ENCODE peak calls at places on chromosomes 4 and X, in six cellular contexts. C is stimulated activated effector memory CD8-positive, alpha-beta T cell treated with anti-CD3 and anti-CD28 coated beads, Interleukin-12 subunit alpha, Interleukin-12 subunit beta, amount 100 ng/mL, for 72 hours; V is activated CD8-positive, alpha-beta memory T cell treated with anti-CD3 and anti-CD28 coated beads for 24 hours; E is endothelial cell; X is sciatic nerve; G is left ventricle myocardium superior. N is an unnamed sample.

GRCh38 chr4:95044204-95044848 is 286.6 kb downstream of the BMPR1B start:
- DNase-seq in V (no peak), E (no peak), C (no peak), X (no peak), G (no peak), N (no peak)

GRCh38 chr4:38832624-38833528 is 23.7 kb downstream of the TLR6 start:
- DNase-seq in E (no peak), V (no peak), X (no peak), G (no peak), C (no peak), N (no peak)

GRCh38 chrX:92260102-92260501 is 480.9 kb downstream of the PCDH11X start:
- DNase-seq in G (no peak), C (no peak), X (no peak), E (no peak), V (no peak), N (no peak)

GRCh38 chr4:104983615-104984179 is 163.0 kb upstream of the TET2 start:
- DNase-seq in C (no peak), X (no peak), V (no peak), E (no peak), G (no peak), N (no peak)

GRCh38 chr4:13483142-13484044 is 747 bp downstream of the RAB28 start:
- DNase-seq in C (peak), G (no peak), E (peak), V (no peak), X (no peak), N (no peak)

GRCh38 chr4:8761824-8762205 is 109.8 kb downstream of the HMX1 start:
- DNase-seq in E (no peak), G (peak), V (no peak), X (no peak), C (no peak), N (peak)

GRCh38 chr4:109816082-109816442 is 500 bp downstream of the GAR1 start:
- DNase-seq in V (no peak), G (no peak), X (peak), C (peak), E (peak), N (peak)

GRCh38 chr4:181503800-181504364 is 739.3 kb upstream of the TENM3 start:
- DNase-seq in X (no peak), V (no peak), G (no peak), E (no peak), C (no peak), N (no peak)

GRCh38 chr4:65502151-65502691 is 168.1 kb downstream of the EPHA5 start:
- DNase-seq in V (no peak), C (no peak), E (no peak), G (no peak), X (no peak), N (no peak)

GRCh38 chrX:38220024-38220935 is at the start of gene SRPX:
- DNase-seq in G (peak), V (no peak), X (peak), E (peak), C (no peak), N (peak)

GRCh38 chr4:123120473-123120872 is 198.1 kb upstream of the NUDT6 start:
- DNase-seq in C (no peak), X (no peak), V (no peak), G (no peak), E (no peak), N (no peak)

GRCh38 chr4:5956285-5957021 is 61.8 kb downstream of the C4orf50 start:
- DNase-seq in G (no peak), V (no peak), C (no peak), E (no peak), X (peak), N (no peak)

GRCh38 chr4:4327652-4328121 is 37.6 kb downstream of the ZBTB49 start:
- DNase-seq in V (no peak), X (peak), G (peak), C (no peak), E (peak), N (peak)

GRCh38 chr4:36011381-36011780 is 232.9 kb downstream of the ARAP2 start:
- DNase-seq in V (no peak), X (no peak), C (no peak), E (no peak), G (no peak), N (no peak)

GRCh38 chr4:80071643-80072606 is 1.1 kb downstream of the ANTXR2 start:
- DNase-seq in V (peak), C (peak), E (peak), X (peak), G (peak), N (peak)

GRCh38 chr4:139817657-139818452 is 152.2 kb downstream of the MGST2 start:
- DNase-seq in G (no peak), V (no peak), E (no peak), X (no peak), C (no peak), N (no peak)

GRCh38 chr4:54233128-54233696 is 4.1 kb downstream of the PDGFRA start:
- DNase-seq in V (peak), E (peak), G (peak), X (peak), C (peak), N (peak)

GRCh38 chr4:186689476-186689875 is 34.2 kb downstream of the FAT1 start:
- DNase-seq in E (no peak), C (no peak), X (no peak), G (no peak), V (no peak), N (no peak)

GRCh38 chr4:121379276-121379675 is 1.5 kb downstream of the QRFPR start:
- DNase-seq in E (no peak), G (no peak), V (no peak), X (no peak), C (no peak), N (no peak)

GRCh38 chr4:39446483-39446841 is 12.3 kb downstream of the RPL9 start:
- DNase-seq in G (no peak), E (no peak), V (no peak), X (no peak), C (no peak), N (no peak)

GRCh38 chr4:138405934-138406567 is 163.9 kb upstream of the SLC7A11 start:
- DNase-seq in V (no peak), E (no peak), G (no peak), C (no peak), X (no peak), N (no peak)

GRCh38 chr4:143382539-143382938 is 45.9 kb downstream of the GAB1 start:
- DNase-seq in C (no peak), G (no peak), V (no peak), E (no peak), X (no peak), N (no peak)

GRCh38 chr4:82785248-82786003 is 13.2 kb downstream of the SCD5 start:
- DNase-seq in E (no peak), X (no peak), C (no peak), V (no peak), G (no peak), N (no peak)

GRCh38 chr4:44916406-44916805 is 190.1 kb upstream of the GNPDA2 start:
- DNase-seq in X (no peak), V (no peak), G (no peak), C (no peak), E (no peak), N (no peak)

GRCh38 chr4:14632041-14632440 is 370.2 kb upstream of the CPEB2 start:
- DNase-seq in C (no peak), E (no peak), X (no peak), V (no peak), G (no peak), N (no peak)

GRCh38 chr4:142719854-142720541 is 126.1 kb downstream of the INPP4B start:
- DNase-seq in E (no peak), G (no peak), V (no peak), C (no peak), X (no peak), N (no peak)